ENCODE peak calls at places on chromosomes 3 and 15, in five cellular contexts. Q is cardiac muscle cell, A is testis, I is suprapubic skin, E is fibroblast of mammary gland. X is an unnamed sample.

GRCh38 chr3:10093678-10094077 is 14.4 kb downstream of the FANCD2OS start:
- DNase-seq in A (no peak), E (peak), Q (no peak), I (no peak), X (no peak)

GRCh38 chr15:60740787-60741354 is 261.9 kb upstream of the ICE2 start:
- DNase-seq in I (no peak), Q (no peak), E (peak), A (no peak), X (no peak)

GRCh38 chr3:55877703-55878102 is 390.6 kb upstream of the WNT5A start:
- DNase-seq in Q (no peak), E (no peak), I (no peak), A (no peak), X (no peak)

GRCh38 chr3:38375072-38375471 is 28.5 kb downstream of the XYLB start:
- DNase-seq in E (no peak), A (no peak), I (no peak), Q (no peak), X (no peak)

GRCh38 chr15:76270876-76271275 is 40.4 kb downstream of the ETFA start:
- DNase-seq in A (no peak), E (no peak), I (no peak), Q (no peak), X (no peak)

GRCh38 chr15:74422723-74423442 is 10.9 kb downstream of the SEMA7A start:
- DNase-seq in Q (peak), A (peak), I (no peak), E (peak), X (peak)

GRCh38 chr3:62587579-62588031 is 214.3 kb upstream of the FEZF2 start:
- DNase-seq in E (peak), I (no peak), A (no peak), Q (no peak), X (no peak)

GRCh38 chr3:146818301-146818700 is 213.2 kb upstream of the PLSCR5 start:
- DNase-seq in I (no peak), A (no peak), E (no peak), Q (no peak), X (no peak)

GRCh38 chr3:122353901-122354401 is 28.9 kb downstream of the CSTA start:
- DNase-seq in Q (no peak), I (no peak), E (no peak), A (no peak), X (no peak)

GRCh38 chr15:28093761-28094535 is 5.2 kb downstream of the OCA2 start:
- DNase-seq in A (no peak), Q (no peak), E (no peak), I (peak), X (no peak)
- H3K4me3 ChIP-seq in A (no peak), Q (no peak), E (no peak), I (peak), X (peak)

DNA sequence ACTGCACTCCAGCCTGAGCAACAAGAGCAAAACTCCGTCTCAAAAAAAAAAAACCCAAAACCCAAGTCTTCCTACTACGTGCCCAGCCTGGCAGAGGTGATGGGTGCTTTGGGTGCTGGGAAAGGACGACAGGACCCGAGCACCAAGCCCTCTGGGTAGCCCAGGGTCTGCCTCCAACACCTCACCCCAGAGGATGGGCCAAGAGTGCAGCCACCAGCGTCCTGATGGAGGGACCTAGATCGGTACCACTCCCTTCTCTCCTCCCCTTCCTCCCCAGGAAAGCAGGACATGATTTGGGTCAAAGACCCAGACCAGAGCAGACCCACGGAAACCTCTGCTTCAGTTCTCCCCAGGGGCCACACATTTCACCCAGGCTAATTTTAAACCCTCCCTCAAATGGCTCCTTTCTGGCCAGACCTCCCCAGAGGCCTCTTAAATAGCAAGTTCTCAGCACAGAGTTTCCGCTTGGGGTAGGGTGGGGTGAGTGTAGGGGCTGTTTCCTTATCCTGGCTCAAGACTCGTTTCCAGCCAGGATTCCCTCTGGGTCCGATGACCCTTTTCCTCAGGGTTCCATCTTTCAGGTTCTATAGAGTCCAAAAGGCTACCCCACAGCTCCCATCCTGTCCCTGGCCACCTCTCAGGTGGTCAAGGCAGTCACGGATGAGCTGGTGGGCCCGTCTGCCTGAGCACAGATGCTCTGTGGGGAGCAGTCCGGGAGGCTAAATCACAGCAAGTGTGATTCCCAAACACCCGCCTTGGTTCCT is 20.5 kb downstream of the RBPMS2 start:
- DNase-seq in A (no peak), I (no peak), Q (no peak), E (no peak), X (no peak)
- H3K4me3 ChIP-seq in A (no peak), I (no peak), Q (no peak), E (no peak), X (no peak)

GRCh38 chr15:46607103-46607502 is 972.3 kb downstream of the SQOR start:
- DNase-seq in E (no peak), Q (no peak), A (no peak), I (no peak), X (no peak)
- H3K4me3 ChIP-seq in E (no peak), Q (no peak), A (no peak), I (no peak), X (no peak)

GRCh38 chr3:8768364-8769087 is 887 bp downstream of the OXTR start:
- DNase-seq in I (no peak), E (no peak), Q (no peak), A (no peak), X (no peak)
- H3K4me3 ChIP-seq in I (peak), E (peak), Q (peak), A (peak), X (peak)

GRCh38 chr3:492586-493296 is 296.2 kb downstream of the CHL1 start:
- DNase-seq in E (no peak), A (no peak), I (no peak), Q (no peak), X (no peak)
- H3K4me3 ChIP-seq in E (no peak), A (no peak), I (no peak), Q (no peak), X (no peak)

DNA sequence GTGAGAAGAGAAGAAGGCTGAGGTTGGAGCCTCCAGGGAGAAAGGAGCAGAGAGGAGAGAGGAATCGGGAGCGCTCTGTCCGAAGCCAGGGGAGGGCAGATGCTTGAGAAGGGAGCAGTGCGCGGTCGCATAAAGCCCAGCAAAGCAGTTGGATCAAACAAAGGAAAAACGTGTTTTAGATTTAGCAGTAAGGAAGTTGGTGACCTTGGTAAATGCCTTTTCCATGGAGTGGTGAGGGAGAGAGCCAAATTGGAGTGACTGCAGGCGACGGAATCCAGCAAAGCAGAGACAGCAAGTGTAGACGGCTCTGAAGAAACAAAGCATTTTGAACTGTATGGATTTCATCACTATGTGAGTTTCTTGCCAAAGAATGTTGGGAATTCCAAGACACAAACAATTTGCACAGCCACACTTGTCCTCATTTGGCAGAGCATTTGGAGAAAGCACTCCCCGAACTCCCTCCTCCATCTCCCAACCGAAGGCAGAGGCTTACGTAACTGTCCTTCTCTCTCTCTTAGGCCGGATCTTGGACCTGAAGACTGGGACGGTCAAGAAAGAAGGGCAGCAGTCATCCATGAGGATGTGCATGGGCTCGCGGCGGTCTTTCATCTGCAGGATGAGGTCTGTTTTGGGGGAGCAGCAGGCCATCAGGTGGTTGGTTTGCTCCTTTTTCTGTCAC is 103.6 kb downstream of the ARNT2 start:
- DNase-seq in I (no peak), E (peak), A (no peak), Q (no peak), X (no peak)
- H3K4me3 ChIP-seq in I (no peak), E (no peak), A (no peak), Q (no peak), X (no peak)

DNA sequence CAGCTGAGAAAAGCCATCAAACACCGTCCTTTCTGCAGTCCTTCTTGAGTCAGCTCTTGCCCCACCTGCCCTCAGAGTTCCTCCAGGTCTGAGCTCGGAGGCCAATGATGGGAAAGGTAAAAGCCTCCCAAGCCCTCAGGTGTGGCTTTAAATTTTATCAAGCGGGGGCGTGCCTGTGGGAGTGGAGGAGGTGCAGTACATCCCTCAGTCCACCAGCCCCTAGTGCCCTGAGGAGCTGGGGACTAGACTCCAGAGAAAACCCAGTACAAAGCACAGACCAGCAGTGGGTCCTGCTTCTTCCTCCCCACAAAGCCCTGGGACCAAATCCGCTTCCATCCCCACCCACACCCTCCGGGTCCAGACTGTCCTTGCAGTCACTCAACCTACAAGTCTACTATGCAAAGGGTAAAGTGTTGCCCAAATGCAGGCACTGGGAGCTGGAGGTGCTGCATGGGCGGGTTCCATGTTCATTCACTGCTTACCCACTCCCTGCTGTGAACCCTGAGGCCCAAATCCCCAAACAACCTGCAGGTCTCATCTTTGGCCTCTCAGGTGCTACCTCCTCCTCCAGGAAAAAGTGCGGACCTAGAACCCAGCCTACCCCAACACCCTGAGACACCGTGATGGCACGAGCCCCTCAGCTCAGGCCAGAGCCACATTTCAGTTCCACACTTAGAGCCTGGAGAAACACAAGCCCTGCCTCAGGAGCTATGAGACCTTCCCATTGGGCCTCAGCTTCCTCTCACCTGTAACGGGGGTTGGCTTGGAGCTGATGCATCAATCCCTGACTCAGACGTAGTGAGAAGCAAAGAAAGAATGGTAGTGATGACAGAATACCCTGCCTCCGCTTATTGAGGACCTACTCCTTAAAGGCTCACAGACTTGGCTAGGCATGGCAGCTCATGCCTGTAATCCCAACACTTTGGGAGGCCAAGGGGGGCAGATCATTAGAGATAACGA is 2.4 kb downstream of the PFKFB4 start:
- DNase-seq in E (no peak), Q (no peak), I (no peak), A (no peak), X (no peak)
- H3K4me3 ChIP-seq in E (no peak), Q (peak), I (no peak), A (no peak), X (no peak)

GRCh38 chr3:138768126-138768525 is 66.6 kb downstream of the PIK3CB start:
- DNase-seq in A (no peak), Q (no peak), E (no peak), I (no peak), X (no peak)
- H3K4me3 ChIP-seq in A (no peak), Q (no peak), E (no peak), I (no peak), X (no peak)